ENCODE peak calls at places on chromosomes 16 and 17, in five cellular contexts. One of them, this sample, is unnamed.

GRCh38 chr17:80431246-80432195 is 16.6 kb downstream of the ENDOV start:
- DNase-seq in stimulated activated CD4-positive, alpha-beta T cell treated with anti-CD3 and anti-CD28 coated beads, TNF-alpha, amount 100 ng/mL, for 1 hour: no peak
- DNase-seq in EL: no peak
- DNase-seq in ACHN: no peak
- DNase-seq in transverse colon: no peak
- DNase-seq in this sample: no peak

GRCh38 chr16:86836503-86837125 is 258.3 kb downstream of the FOXL1 start:
- DNase-seq in stimulated activated CD4-positive, alpha-beta T cell treated with anti-CD3 and anti-CD28 coated beads, TNF-alpha, amount 100 ng/mL, for 1 hour: no peak
- DNase-seq in EL: peak
- DNase-seq in ACHN: no peak
- DNase-seq in transverse colon: no peak
- DNase-seq in this sample: no peak

GRCh38 chr16:56226187-56226586 is 34.9 kb downstream of the GNAO1 start:
- DNase-seq in stimulated activated CD4-positive, alpha-beta T cell treated with anti-CD3 and anti-CD28 coated beads, TNF-alpha, amount 100 ng/mL, for 1 hour: no peak
- DNase-seq in EL: no peak
- DNase-seq in ACHN: no peak
- DNase-seq in transverse colon: no peak
- DNase-seq in this sample: no peak

GRCh38 chr17:17435323-17435722 is 41.5 kb upstream of the MED9 start:
- DNase-seq in stimulated activated CD4-positive, alpha-beta T cell treated with anti-CD3 and anti-CD28 coated beads, TNF-alpha, amount 100 ng/mL, for 1 hour: no peak
- DNase-seq in EL: peak
- DNase-seq in ACHN: no peak
- DNase-seq in transverse colon: no peak
- DNase-seq in this sample: no peak

GRCh38 chr16:89723279-89724250 is 2.2 kb downstream of the ZNF276 start:
- DNase-seq in stimulated activated CD4-positive, alpha-beta T cell treated with anti-CD3 and anti-CD28 coated beads, TNF-alpha, amount 100 ng/mL, for 1 hour: peak
- DNase-seq in EL: no peak
- DNase-seq in ACHN: no peak
- DNase-seq in transverse colon: peak
- DNase-seq in this sample: peak

GRCh38 chr17:4365628-4366311 is 705 bp downstream of the UBE2G1 start:
- DNase-seq in stimulated activated CD4-positive, alpha-beta T cell treated with anti-CD3 and anti-CD28 coated beads, TNF-alpha, amount 100 ng/mL, for 1 hour: peak
- DNase-seq in EL: no peak
- DNase-seq in ACHN: peak
- DNase-seq in transverse colon: peak
- DNase-seq in this sample: peak

GRCh38 chr16:85891776-85892166 is 7.2 kb upstream of the IRF8 start:
- DNase-seq in stimulated activated CD4-positive, alpha-beta T cell treated with anti-CD3 and anti-CD28 coated beads, TNF-alpha, amount 100 ng/mL, for 1 hour: no peak
- DNase-seq in EL: no peak
- DNase-seq in ACHN: no peak
- DNase-seq in transverse colon: peak
- DNase-seq in this sample: no peak

GRCh38 chr16:67861877-67862276 is 11.0 kb upstream of the EDC4 start:
- DNase-seq in stimulated activated CD4-positive, alpha-beta T cell treated with anti-CD3 and anti-CD28 coated beads, TNF-alpha, amount 100 ng/mL, for 1 hour: no peak
- DNase-seq in EL: no peak
- DNase-seq in ACHN: no peak
- DNase-seq in transverse colon: no peak
- DNase-seq in this sample: no peak

GRCh38 chr17:35849469-35850348 is 19.0 kb downstream of the HEATR9 start:
- DNase-seq in stimulated activated CD4-positive, alpha-beta T cell treated with anti-CD3 and anti-CD28 coated beads, TNF-alpha, amount 100 ng/mL, for 1 hour: no peak
- DNase-seq in EL: peak
- DNase-seq in ACHN: peak
- DNase-seq in transverse colon: peak
- DNase-seq in this sample: peak

GRCh38 chr16:88387941-88388627 is 5.3 kb downstream of the ZNF469 start:
- DNase-seq in stimulated activated CD4-positive, alpha-beta T cell treated with anti-CD3 and anti-CD28 coated beads, TNF-alpha, amount 100 ng/mL, for 1 hour: no peak
- DNase-seq in EL: peak
- DNase-seq in ACHN: peak
- DNase-seq in transverse colon: peak
- DNase-seq in this sample: peak

GRCh38 chr17:57532966-57533365 is 212.1 kb downstream of the CCDC182 start:
- DNase-seq in stimulated activated CD4-positive, alpha-beta T cell treated with anti-CD3 and anti-CD28 coated beads, TNF-alpha, amount 100 ng/mL, for 1 hour: no peak
- DNase-seq in EL: no peak
- DNase-seq in ACHN: no peak
- DNase-seq in transverse colon: no peak
- DNase-seq in this sample: no peak

GRCh38 chr17:35170968-35171771 is 23.0 kb downstream of the SLC35G3 start:
- DNase-seq in stimulated activated CD4-positive, alpha-beta T cell treated with anti-CD3 and anti-CD28 coated beads, TNF-alpha, amount 100 ng/mL, for 1 hour: no peak
- DNase-seq in EL: peak
- DNase-seq in ACHN: peak
- DNase-seq in transverse colon: no peak
- DNase-seq in this sample: no peak

GRCh38 chr17:79955167-79955549 is 80.5 kb downstream of the TBC1D16 start:
- DNase-seq in stimulated activated CD4-positive, alpha-beta T cell treated with anti-CD3 and anti-CD28 coated beads, TNF-alpha, amount 100 ng/mL, for 1 hour: no peak
- DNase-seq in EL: no peak
- DNase-seq in ACHN: no peak
- DNase-seq in transverse colon: no peak
- DNase-seq in this sample: no peak

GRCh38 chr16:57941016-57941656 is 29.8 kb downstream of the CNGB1 start:
- DNase-seq in stimulated activated CD4-positive, alpha-beta T cell treated with anti-CD3 and anti-CD28 coated beads, TNF-alpha, amount 100 ng/mL, for 1 hour: no peak
- DNase-seq in EL: no peak
- DNase-seq in ACHN: peak
- DNase-seq in transverse colon: peak
- DNase-seq in this sample: peak

GRCh38 chr16:68760671-68761275 is 23.7 kb downstream of the CDH1 start:
- DNase-seq in stimulated activated CD4-positive, alpha-beta T cell treated with anti-CD3 and anti-CD28 coated beads, TNF-alpha, amount 100 ng/mL, for 1 hour: no peak
- DNase-seq in EL: peak
- DNase-seq in ACHN: peak
- DNase-seq in transverse colon: peak
- DNase-seq in this sample: peak